ENCODE peak calls at places on chromosomes 3 and 15, in seven cellular contexts. T, K, V, R, H, J and Y are unnamed samples.
A peak's percentile ranks its signal among the peaks of the same experiment; 100 is the strongest.

GRCh38 chr3:64055076-64055475 is 31.8 kb upstream of the PSMD6 start:
- DNase-seq in H (no peak), K (no peak), R (no peak), T (no peak), V (no peak), J (no peak), Y (no peak)

GRCh38 chr3:99172736-99173657 is 271.5 kb upstream of the DCBLD2 start:
- DNase-seq in R (peak; percentile 69), H (peak; percentile 44), K (peak; percentile 3), T (peak; percentile 42), V (no peak), J (peak; percentile 9), Y (no peak)

GRCh38 chr3:127961963-127962362 is 46.9 kb downstream of the KBTBD12 start:
- DNase-seq in V (no peak), R (no peak), K (no peak), T (no peak), H (peak; percentile 37), J (no peak), Y (no peak)

GRCh38 chr3:184710870-184711365 is 946 bp downstream of the MAGEF1 start:
- DNase-seq in J (peak; percentile 25), T (peak; percentile 29), K (peak; percentile 63), H (no peak), V (no peak), R (peak; percentile 45), Y (no peak)

GRCh38 chr3:48966876-48967361 is 23.1 kb upstream of the P4HTM start:
- DNase-seq in K (no peak), J (no peak), R (no peak), T (peak; percentile 41), V (no peak), H (no peak), Y (no peak)

GRCh38 chr15:101293122-101293521 is 1.9 kb downstream of the SNRPA1 start:
- DNase-seq in K (no peak), H (no peak), J (no peak), R (no peak), T (no peak), V (no peak), Y (no peak)

GRCh38 chr15:70474367-70474681 is 289.0 kb downstream of the UACA start:
- DNase-seq in T (no peak), H (no peak), J (no peak), K (no peak), R (no peak), V (peak; percentile 80), Y (no peak)

GRCh38 chr3:99920530-99921376 is 103.1 kb downstream of the CMSS1 start:
- DNase-seq in H (peak; percentile 51), K (no peak), V (peak; percentile 86), R (no peak), T (peak; percentile 71), J (no peak), Y (no peak)

GRCh38 chr3:40504636-40505430 is 1.0 kb upstream of the ZNF620 start:
- DNase-seq in J (no peak), V (no peak), T (no peak), K (no peak), H (no peak), R (no peak), Y (no peak)

GRCh38 chr3:134353831-134354611 is 20.2 kb downstream of the AMOTL2 start:
- DNase-seq in J (no peak), T (peak; percentile 38), H (peak; percentile 80), V (peak; percentile 61), K (no peak), R (no peak), Y (no peak)
- TF ChIP-seq POLR2AphosphoS5 in J (no peak), T (peak; percentile 8), H (no peak), V (no peak), K (no peak), R (peak; percentile 62), Y (peak; percentile 9)

GRCh38 chr3:47418167-47419082 is 37.6 kb downstream of the PTPN23 start:
- DNase-seq in T (no peak), R (no peak), H (no peak), V (no peak), J (no peak), K (peak; percentile 44), Y (no peak)
- TF ChIP-seq POLR2AphosphoS5 in T (no peak), R (peak; percentile 64), H (no peak), V (no peak), J (no peak), K (no peak), Y (no peak)

GRCh38 chr15:56307180-56307579 is 58.0 kb upstream of the TEX9 start:
- DNase-seq in H (no peak), J (no peak), T (no peak), R (no peak), K (no peak), V (no peak), Y (no peak)
- TF ChIP-seq POLR2AphosphoS5 in H (no peak), J (no peak), T (no peak), R (no peak), K (no peak), V (no peak), Y (no peak)

DNA sequence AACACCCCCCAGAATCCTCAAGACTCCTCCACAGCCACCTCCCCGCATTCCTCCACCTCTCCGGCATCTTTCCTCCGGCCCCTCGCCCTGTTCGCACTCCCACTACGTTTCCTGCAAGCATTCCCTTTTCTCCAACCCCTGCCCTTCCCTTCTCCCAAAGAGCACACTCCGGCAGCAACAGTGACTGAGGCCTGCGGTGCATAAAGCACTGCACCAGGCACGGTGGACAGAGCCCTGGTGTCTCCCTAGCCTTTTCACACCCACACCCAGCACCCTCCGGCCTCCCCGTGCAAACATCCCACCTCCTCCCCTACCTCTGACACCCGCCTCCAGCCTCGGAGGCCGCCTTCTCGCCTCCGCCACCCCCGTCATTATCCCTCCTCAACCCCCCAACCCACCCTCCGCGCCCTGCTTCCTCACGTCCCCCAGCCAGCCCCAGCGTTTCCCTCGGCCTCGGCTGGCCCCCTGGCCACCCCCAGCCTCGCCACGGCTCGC is 577 bp downstream of the ZNF148 start:
- DNase-seq in R (peak; percentile 68), J (no peak), H (peak; percentile 30), T (peak; percentile 43), K (peak; percentile 51), V (no peak), Y (no peak)
- TF ChIP-seq POLR2AphosphoS5 in R (peak; percentile 67), J (no peak), H (no peak), T (no peak), K (no peak), V (no peak), Y (no peak)

GRCh38 chr3:8608041-8608790 is 36.4 kb downstream of the SSUH2 start:
- DNase-seq in K (no peak), H (no peak), T (no peak), V (no peak), J (no peak), R (peak; percentile 29), Y (no peak)

GRCh38 chr3:8608791-8609171 is 35.8 kb downstream of the SSUH2 start:
- DNase-seq in H (no peak), T (no peak), V (no peak), K (no peak), J (no peak), R (peak; percentile 19), Y (no peak)

GRCh38 chr3:8604988-8605387 is 39.6 kb downstream of the SSUH2 start:
- DNase-seq in H (no peak), V (no peak), R (peak; percentile 13), T (no peak), J (no peak), K (no peak), Y (no peak)

GRCh38 chr3:8606666-8607065 is 37.9 kb downstream of the SSUH2 start:
- DNase-seq in V (no peak), R (no peak), T (no peak), J (no peak), K (no peak), H (no peak), Y (no peak)

DNA sequence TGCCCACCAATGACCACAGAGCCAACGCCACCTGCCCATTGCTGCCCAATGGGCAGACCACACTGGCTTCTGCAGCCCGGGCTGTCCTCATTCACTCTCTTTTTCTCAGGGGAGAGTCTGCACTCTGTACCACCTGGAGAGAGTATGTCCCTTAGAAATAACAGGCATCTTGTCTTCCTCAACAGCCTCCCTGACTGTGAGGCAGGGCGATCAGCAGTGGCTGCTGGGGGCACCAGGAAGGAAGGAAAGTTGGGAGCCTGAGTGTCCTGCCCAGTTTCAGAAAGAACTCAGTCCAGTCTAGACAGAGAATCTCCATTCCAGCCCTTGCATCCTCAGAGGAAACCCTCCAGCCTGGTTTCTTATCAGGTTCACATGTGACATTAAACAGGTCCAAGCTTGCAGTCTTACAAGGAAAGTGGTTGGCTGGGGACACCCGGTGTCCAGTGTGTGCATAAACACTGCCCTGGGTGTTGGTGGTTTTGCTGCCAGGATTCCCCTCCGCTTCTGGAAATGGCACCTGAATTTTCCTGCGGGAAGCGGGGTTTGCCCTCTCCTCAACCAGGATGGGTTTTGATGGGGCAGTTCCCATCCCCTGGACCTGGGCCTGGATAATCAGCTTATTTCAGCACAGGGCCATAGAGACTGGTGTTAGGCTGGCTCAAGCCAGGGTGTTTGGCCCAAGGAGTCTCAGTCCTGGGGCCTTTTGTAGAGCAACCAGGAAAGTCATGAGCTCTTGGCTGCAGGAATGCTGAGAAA is 37.1 kb downstream of the SSUH2 start:
- DNase-seq in H (peak; percentile 67), K (no peak), R (peak; percentile 50), T (no peak), J (no peak), V (no peak), Y (no peak)
- TF ChIP-seq POLR2AphosphoS5 in H (no peak), K (no peak), R (no peak), T (no peak), J (no peak), V (no peak), Y (no peak)

DNA sequence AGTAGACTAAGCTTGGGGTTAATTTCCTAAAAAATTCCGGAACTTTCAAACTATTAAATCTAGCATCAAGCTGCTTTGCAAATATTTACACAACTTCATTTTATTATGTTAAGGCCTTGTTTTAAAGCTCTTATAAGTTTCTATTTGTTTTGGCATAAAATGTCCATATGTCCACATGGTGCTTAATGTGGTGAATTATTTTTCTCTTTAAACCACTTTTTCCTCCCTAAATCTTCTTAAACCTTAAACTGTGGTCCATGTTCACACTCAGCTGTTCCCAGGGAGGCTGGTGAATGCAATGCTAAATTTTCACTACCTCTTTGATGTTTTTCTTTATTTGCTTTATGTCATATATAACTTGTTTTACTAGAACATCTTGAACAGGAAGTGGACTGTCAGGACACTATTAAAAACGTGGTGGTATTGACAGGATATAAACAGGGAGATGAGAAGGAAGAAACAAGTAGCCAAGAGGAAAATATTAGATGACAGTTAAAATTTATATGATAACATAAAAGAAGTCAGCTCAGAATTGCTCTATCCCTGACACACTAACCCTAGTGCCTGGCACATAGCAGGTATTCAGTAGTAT is 72.5 kb upstream of the AGTR1 start:
- DNase-seq in H (no peak), V (no peak), T (no peak), R (no peak), K (no peak), J (no peak), Y (no peak)
- TF ChIP-seq POLR2AphosphoS5 in H (no peak), V (no peak), T (no peak), R (no peak), K (no peak), J (no peak), Y (no peak)

GRCh38 chr15:57675481-57676181 is 30.9 kb upstream of the POLR2M start:
- DNase-seq in K (no peak), J (no peak), H (no peak), T (no peak), V (no peak), R (no peak), Y (peak; percentile 45)
- TF ChIP-seq POLR2AphosphoS5 in K (no peak), J (no peak), H (no peak), T (no peak), V (no peak), R (no peak), Y (no peak)

GRCh38 chr15:54582863-54583643 is 604.8 kb downstream of the UNC13C start:
- DNase-seq in R (no peak), T (no peak), H (no peak), K (no peak), J (peak; percentile 74), V (no peak), Y (no peak)
- TF ChIP-seq POLR2AphosphoS5 in R (no peak), T (no peak), H (no peak), K (no peak), J (no peak), V (no peak), Y (no peak)

GRCh38 chr3:159178209-159178897 is 376.5 kb downstream of the MFSD1 start:
- DNase-seq in K (no peak), T (no peak), R (no peak), V (no peak), H (no peak), J (no peak), Y (no peak)
- TF ChIP-seq POLR2AphosphoS5 in K (no peak), T (no peak), R (no peak), V (no peak), H (no peak), J (no peak), Y (no peak)